ENCODE peak calls at places on chromosomes 1 and 21, in five cellular contexts. One of them, this sample, is unnamed.

GRCh38 chr1:107782192-107782845 is 182.7 kb downstream of the VAV3 start:
- DNase-seq in fibroblast of the conjunctiva: peak; percentile 44
- DNase-seq in activated naive CD4-positive, alpha-beta T cell: no peak
- DNase-seq in T-helper 2 cell: peak; percentile 37
- DNase-seq in RWPE1: peak; percentile 14
- DNase-seq in this sample: peak; percentile 3

GRCh38 chr1:192608671-192609070 is 27.3 kb upstream of the RGS13 start:
- DNase-seq in T-helper 2 cell: no peak
- DNase-seq in fibroblast of the conjunctiva: no peak
- DNase-seq in activated naive CD4-positive, alpha-beta T cell: no peak
- DNase-seq in RWPE1: no peak
- DNase-seq in this sample: no peak

GRCh38 chr1:91697322-91698260 is 188.4 kb downstream of the TGFBR3 start:
- DNase-seq in T-helper 2 cell: peak; percentile 36
- DNase-seq in fibroblast of the conjunctiva: peak; percentile 63
- DNase-seq in activated naive CD4-positive, alpha-beta T cell: peak; percentile 1
- DNase-seq in RWPE1: no peak
- DNase-seq in this sample: no peak

GRCh38 chr1:150971583-150972416 is 2.8 kb downstream of the CERS2 start:
- DNase-seq in fibroblast of the conjunctiva: no peak
- DNase-seq in RWPE1: no peak
- DNase-seq in T-helper 2 cell: no peak
- DNase-seq in activated naive CD4-positive, alpha-beta T cell: no peak
- DNase-seq in this sample: no peak

GRCh38 chr1:19079983-19080472 is 123.6 kb upstream of the IFFO2 start:
- DNase-seq in T-helper 2 cell: no peak
- DNase-seq in RWPE1: no peak
- DNase-seq in fibroblast of the conjunctiva: no peak
- DNase-seq in activated naive CD4-positive, alpha-beta T cell: no peak
- DNase-seq in this sample: no peak

GRCh38 chr1:228120351-228121091 is 11.4 kb upstream of the MRPL55 start:
- DNase-seq in fibroblast of the conjunctiva: no peak
- DNase-seq in activated naive CD4-positive, alpha-beta T cell: no peak
- DNase-seq in T-helper 2 cell: no peak
- DNase-seq in RWPE1: no peak
- DNase-seq in this sample: no peak

GRCh38 chr21:44487831-44488230 is 32.5 kb downstream of the LRRC3 start:
- DNase-seq in RWPE1: no peak
- DNase-seq in activated naive CD4-positive, alpha-beta T cell: peak; percentile 19
- DNase-seq in fibroblast of the conjunctiva: peak; percentile 14
- DNase-seq in T-helper 2 cell: no peak
- DNase-seq in this sample: no peak

GRCh38 chr1:200131551-200132125 is 104.1 kb downstream of the NR5A2 start:
- DNase-seq in activated naive CD4-positive, alpha-beta T cell: no peak
- DNase-seq in RWPE1: no peak
- DNase-seq in T-helper 2 cell: no peak
- DNase-seq in fibroblast of the conjunctiva: no peak
- DNase-seq in this sample: no peak

GRCh38 chr1:17966341-17966740 is 141.3 kb upstream of the IGSF21 start:
- DNase-seq in fibroblast of the conjunctiva: no peak
- DNase-seq in activated naive CD4-positive, alpha-beta T cell: no peak
- DNase-seq in T-helper 2 cell: no peak
- DNase-seq in RWPE1: no peak
- DNase-seq in this sample: no peak

GRCh38 chr1:15741183-15741850 is 982 bp upstream of the TMEM82 start:
- DNase-seq in RWPE1: peak; percentile 87
- DNase-seq in T-helper 2 cell: no peak
- DNase-seq in activated naive CD4-positive, alpha-beta T cell: peak; percentile 26
- DNase-seq in fibroblast of the conjunctiva: peak; percentile 39
- DNase-seq in this sample: peak; percentile 43

GRCh38 chr1:18160290-18160942 is 52.8 kb downstream of the IGSF21 start:
- DNase-seq in fibroblast of the conjunctiva: no peak
- DNase-seq in RWPE1: no peak
- DNase-seq in activated naive CD4-positive, alpha-beta T cell: no peak
- DNase-seq in T-helper 2 cell: no peak
- DNase-seq in this sample: no peak

GRCh38 chr1:45863117-45863670 is 59.8 kb downstream of the MAST2 start:
- DNase-seq in activated naive CD4-positive, alpha-beta T cell: no peak
- DNase-seq in T-helper 2 cell: no peak
- DNase-seq in RWPE1: no peak
- DNase-seq in fibroblast of the conjunctiva: no peak
- DNase-seq in this sample: no peak

GRCh38 chr1:245086389-245086969 is 68.3 kb upstream of the KIF26B start:
- DNase-seq in RWPE1: peak; percentile 45
- DNase-seq in fibroblast of the conjunctiva: peak; percentile 28
- DNase-seq in activated naive CD4-positive, alpha-beta T cell: no peak
- DNase-seq in T-helper 2 cell: no peak
- DNase-seq in this sample: no peak

GRCh38 chr1:24112381-24113169 is 640 bp upstream of the MYOM3 start:
- DNase-seq in activated naive CD4-positive, alpha-beta T cell: no peak
- DNase-seq in fibroblast of the conjunctiva: peak; percentile 55
- DNase-seq in RWPE1: peak; percentile 62
- DNase-seq in T-helper 2 cell: peak; percentile 28
- DNase-seq in this sample: peak; percentile 5

GRCh38 chr1:26156285-26157038 is 2.4 kb upstream of the FAM110D start:
- DNase-seq in RWPE1: no peak
- DNase-seq in activated naive CD4-positive, alpha-beta T cell: no peak
- DNase-seq in T-helper 2 cell: no peak
- DNase-seq in fibroblast of the conjunctiva: no peak
- DNase-seq in this sample: no peak

GRCh38 chr1:84089470-84090261 is 54.4 kb upstream of the PRKACB start:
- DNase-seq in activated naive CD4-positive, alpha-beta T cell: no peak
- DNase-seq in T-helper 2 cell: no peak
- DNase-seq in RWPE1: peak; percentile 65
- DNase-seq in fibroblast of the conjunctiva: peak; percentile 13
- DNase-seq in this sample: no peak

GRCh38 chr1:184222561-184223157 is 164.2 kb upstream of the C1orf21 start:
- DNase-seq in fibroblast of the conjunctiva: peak; percentile 20
- DNase-seq in activated naive CD4-positive, alpha-beta T cell: peak; percentile 1
- DNase-seq in T-helper 2 cell: peak; percentile 3
- DNase-seq in RWPE1: peak; percentile 45
- DNase-seq in this sample: no peak

GRCh38 chr1:111672338-111672737 is 52.7 kb downstream of the RAP1A start:
- DNase-seq in fibroblast of the conjunctiva: peak; percentile 5
- DNase-seq in activated naive CD4-positive, alpha-beta T cell: no peak
- DNase-seq in RWPE1: no peak
- DNase-seq in T-helper 2 cell: no peak
- DNase-seq in this sample: no peak

GRCh38 chr1:18415448-18415960 is 65.2 kb upstream of the KLHDC7A start:
- DNase-seq in activated naive CD4-positive, alpha-beta T cell: no peak
- DNase-seq in RWPE1: no peak
- DNase-seq in T-helper 2 cell: no peak
- DNase-seq in fibroblast of the conjunctiva: no peak
- DNase-seq in this sample: no peak

GRCh38 chr1:52906135-52906603 is 15.4 kb downstream of the ECHDC2 start:
- DNase-seq in activated naive CD4-positive, alpha-beta T cell: no peak
- DNase-seq in T-helper 2 cell: no peak
- DNase-seq in RWPE1: no peak
- DNase-seq in fibroblast of the conjunctiva: no peak
- DNase-seq in this sample: no peak

GRCh38 chr21:33644383-33645074 is 2.2 kb downstream of the ITSN1 start:
- DNase-seq in fibroblast of the conjunctiva: no peak
- DNase-seq in RWPE1: peak; percentile 13
- DNase-seq in T-helper 2 cell: no peak
- DNase-seq in activated naive CD4-positive, alpha-beta T cell: no peak
- DNase-seq in this sample: no peak